ENCODE peak calls at places on chromosomes 3 and 15, in five cellular contexts. One of them, this sample, is unnamed.

GRCh38 chr3:124879395-124879723 is 7.8 kb downstream of the ITGB5 start:
- DNase-seq in adrenal gland: no peak
- DNase-seq in astrocyte of the cerebellum: no peak
- DNase-seq in cardiac muscle cell: no peak
- DNase-seq in left ventricle myocardium inferior: no peak
- DNase-seq in this sample: no peak

GRCh38 chr3:112979244-112979832 is 4.4 kb upstream of the CD200R1 start:
- DNase-seq in adrenal gland: no peak
- DNase-seq in astrocyte of the cerebellum: peak
- DNase-seq in cardiac muscle cell: peak
- DNase-seq in left ventricle myocardium inferior: no peak
- DNase-seq in this sample: peak

GRCh38 chr3:189677667-189678066 is 46.5 kb downstream of the TP63 start:
- DNase-seq in adrenal gland: no peak
- DNase-seq in astrocyte of the cerebellum: no peak
- DNase-seq in cardiac muscle cell: no peak
- DNase-seq in left ventricle myocardium inferior: no peak
- DNase-seq in this sample: no peak

GRCh38 chr3:187639912-187640822 is 30.0 kb downstream of the SST start:
- DNase-seq in adrenal gland: no peak
- DNase-seq in astrocyte of the cerebellum: no peak
- DNase-seq in cardiac muscle cell: no peak
- DNase-seq in left ventricle myocardium inferior: no peak
- DNase-seq in this sample: peak

GRCh38 chr3:50549226-50549625 is 18.3 kb downstream of the C3orf18 start:
- DNase-seq in adrenal gland: no peak
- DNase-seq in astrocyte of the cerebellum: no peak
- DNase-seq in cardiac muscle cell: no peak
- DNase-seq in left ventricle myocardium inferior: no peak
- DNase-seq in this sample: no peak

GRCh38 chr3:159881828-159882309 is 106.8 kb upstream of the IL12A start:
- DNase-seq in adrenal gland: no peak
- DNase-seq in astrocyte of the cerebellum: no peak
- DNase-seq in cardiac muscle cell: peak
- DNase-seq in left ventricle myocardium inferior: no peak
- DNase-seq in this sample: no peak

GRCh38 chr3:105277656-105278055 is 89.1 kb upstream of the ALCAM start:
- DNase-seq in adrenal gland: no peak
- DNase-seq in astrocyte of the cerebellum: no peak
- DNase-seq in cardiac muscle cell: no peak
- DNase-seq in left ventricle myocardium inferior: no peak
- DNase-seq in this sample: peak

GRCh38 chr3:155112661-155113389 is 32.7 kb downstream of the MME start:
- DNase-seq in adrenal gland: no peak
- DNase-seq in astrocyte of the cerebellum: no peak
- DNase-seq in cardiac muscle cell: no peak
- DNase-seq in left ventricle myocardium inferior: no peak
- DNase-seq in this sample: no peak

GRCh38 chr3:126352476-126353454 is 4.4 kb downstream of the KLF15 start:
- DNase-seq in adrenal gland: peak
- DNase-seq in astrocyte of the cerebellum: no peak
- DNase-seq in cardiac muscle cell: no peak
- DNase-seq in left ventricle myocardium inferior: no peak
- DNase-seq in this sample: no peak

GRCh38 chr3:184716652-184717607 is 5.1 kb upstream of the MAGEF1 start:
- DNase-seq in adrenal gland: peak
- DNase-seq in astrocyte of the cerebellum: peak
- DNase-seq in cardiac muscle cell: peak
- DNase-seq in left ventricle myocardium inferior: no peak
- DNase-seq in this sample: no peak

GRCh38 chr3:120425877-120426276 is 24.9 kb downstream of the FSTL1 start:
- DNase-seq in adrenal gland: peak
- DNase-seq in astrocyte of the cerebellum: peak
- DNase-seq in cardiac muscle cell: no peak
- DNase-seq in left ventricle myocardium inferior: no peak
- DNase-seq in this sample: peak

GRCh38 chr3:183244219-183244618 is 8.8 kb upstream of the B3GNT5 start:
- DNase-seq in adrenal gland: peak
- DNase-seq in astrocyte of the cerebellum: no peak
- DNase-seq in cardiac muscle cell: no peak
- DNase-seq in left ventricle myocardium inferior: peak
- DNase-seq in this sample: no peak

GRCh38 chr3:76293856-76294255 is 508.5 kb upstream of the ZNF717 start:
- DNase-seq in adrenal gland: no peak
- DNase-seq in astrocyte of the cerebellum: no peak
- DNase-seq in cardiac muscle cell: no peak
- DNase-seq in left ventricle myocardium inferior: no peak
- DNase-seq in this sample: no peak

GRCh38 chr15:76983588-76984379 is 11.1 kb upstream of the PSTPIP1 start:
- DNase-seq in adrenal gland: no peak
- DNase-seq in astrocyte of the cerebellum: no peak
- DNase-seq in cardiac muscle cell: no peak
- DNase-seq in left ventricle myocardium inferior: no peak
- DNase-seq in this sample: no peak

GRCh38 chr3:175932586-175932985 is 1073.5 kb downstream of the NAALADL2 start:
- DNase-seq in adrenal gland: no peak
- DNase-seq in astrocyte of the cerebellum: peak
- DNase-seq in cardiac muscle cell: no peak
- DNase-seq in left ventricle myocardium inferior: no peak
- DNase-seq in this sample: no peak

GRCh38 chr15:43912991-43913927 is 86.5 kb downstream of the WDR76 start:
- DNase-seq in adrenal gland: peak
- DNase-seq in astrocyte of the cerebellum: peak
- DNase-seq in cardiac muscle cell: no peak
- DNase-seq in left ventricle myocardium inferior: no peak
- DNase-seq in this sample: peak

GRCh38 chr3:12275974-12276373 is 12.9 kb upstream of the PPARG start:
- DNase-seq in adrenal gland: no peak
- DNase-seq in astrocyte of the cerebellum: no peak
- DNase-seq in cardiac muscle cell: no peak
- DNase-seq in left ventricle myocardium inferior: no peak
- DNase-seq in this sample: no peak

GRCh38 chr15:65192016-65192415 is 6.9 kb upstream of the CLPX start:
- DNase-seq in adrenal gland: no peak
- DNase-seq in astrocyte of the cerebellum: no peak
- DNase-seq in cardiac muscle cell: no peak
- DNase-seq in left ventricle myocardium inferior: no peak
- DNase-seq in this sample: no peak

GRCh38 chr3:119098620-119099222 is 47.2 kb upstream of the TEX55 start:
- DNase-seq in adrenal gland: no peak
- DNase-seq in astrocyte of the cerebellum: peak
- DNase-seq in cardiac muscle cell: peak
- DNase-seq in left ventricle myocardium inferior: no peak
- DNase-seq in this sample: no peak

GRCh38 chr3:28050895-28051294 is 190.5 kb upstream of the CMC1 start:
- DNase-seq in adrenal gland: no peak
- DNase-seq in astrocyte of the cerebellum: no peak
- DNase-seq in cardiac muscle cell: no peak
- DNase-seq in left ventricle myocardium inferior: no peak
- DNase-seq in this sample: peak

GRCh38 chr15:83064859-83065258 is 2.2 kb downstream of the BTBD1 start:
- DNase-seq in adrenal gland: no peak
- DNase-seq in astrocyte of the cerebellum: no peak
- DNase-seq in cardiac muscle cell: no peak
- DNase-seq in left ventricle myocardium inferior: no peak
- DNase-seq in this sample: no peak

GRCh38 chr15:48221885-48222284 is 15.8 kb downstream of the SLC12A1 start:
- DNase-seq in adrenal gland: no peak
- DNase-seq in astrocyte of the cerebellum: peak
- DNase-seq in cardiac muscle cell: no peak
- DNase-seq in left ventricle myocardium inferior: no peak
- DNase-seq in this sample: no peak

GRCh38 chr15:62087671-62088360 is 21.0 kb downstream of the C2CD4A start:
- DNase-seq in adrenal gland: peak
- DNase-seq in astrocyte of the cerebellum: no peak
- DNase-seq in cardiac muscle cell: no peak
- DNase-seq in left ventricle myocardium inferior: no peak
- DNase-seq in this sample: no peak

GRCh38 chr15:92226020-92226612 is 167.6 kb upstream of the ST8SIA2 start:
- DNase-seq in adrenal gland: peak
- DNase-seq in astrocyte of the cerebellum: no peak
- DNase-seq in cardiac muscle cell: peak
- DNase-seq in left ventricle myocardium inferior: no peak
- DNase-seq in this sample: no peak

GRCh38 chr3:191330309-191330712 is at the start of gene UTS2B:
- DNase-seq in adrenal gland: peak
- DNase-seq in astrocyte of the cerebellum: no peak
- DNase-seq in cardiac muscle cell: no peak
- DNase-seq in left ventricle myocardium inferior: no peak
- DNase-seq in this sample: peak

GRCh38 chr3:169678122-169678521 is 14.6 kb upstream of the MECOM start:
- DNase-seq in adrenal gland: no peak
- DNase-seq in astrocyte of the cerebellum: no peak
- DNase-seq in cardiac muscle cell: no peak
- DNase-seq in left ventricle myocardium inferior: no peak
- DNase-seq in this sample: no peak

GRCh38 chr15:89904519-89904918 is 8.2 kb downstream of the ARPIN start:
- DNase-seq in adrenal gland: no peak
- DNase-seq in astrocyte of the cerebellum: no peak
- DNase-seq in cardiac muscle cell: no peak
- DNase-seq in left ventricle myocardium inferior: no peak
- DNase-seq in this sample: no peak

GRCh38 chr3:149771652-149772271 is 19.5 kb upstream of the COMMD2 start:
- DNase-seq in adrenal gland: peak
- DNase-seq in astrocyte of the cerebellum: peak
- DNase-seq in cardiac muscle cell: peak
- DNase-seq in left ventricle myocardium inferior: no peak
- DNase-seq in this sample: no peak

GRCh38 chr15:47711654-47712053 is 5.7 kb upstream of the SEMA6D start:
- DNase-seq in adrenal gland: no peak
- DNase-seq in astrocyte of the cerebellum: no peak
- DNase-seq in cardiac muscle cell: no peak
- DNase-seq in left ventricle myocardium inferior: no peak
- DNase-seq in this sample: no peak

GRCh38 chr3:9111349-9112265 is 137.8 kb downstream of the SRGAP3 start:
- DNase-seq in adrenal gland: peak
- DNase-seq in astrocyte of the cerebellum: peak
- DNase-seq in cardiac muscle cell: no peak
- DNase-seq in left ventricle myocardium inferior: peak
- DNase-seq in this sample: no peak

GRCh38 chr3:45143673-45144670 is 2.2 kb downstream of the CDCP1 start:
- DNase-seq in adrenal gland: no peak
- DNase-seq in astrocyte of the cerebellum: no peak
- DNase-seq in cardiac muscle cell: no peak
- DNase-seq in left ventricle myocardium inferior: no peak
- DNase-seq in this sample: no peak

GRCh38 chr3:122987726-122988319 is 39.7 kb downstream of the SEMA5B start:
- DNase-seq in adrenal gland: no peak
- DNase-seq in astrocyte of the cerebellum: no peak
- DNase-seq in cardiac muscle cell: no peak
- DNase-seq in left ventricle myocardium inferior: no peak
- DNase-seq in this sample: no peak

GRCh38 chr15:44584162-44584749 is 47.3 kb downstream of the EIF3J start:
- DNase-seq in adrenal gland: peak
- DNase-seq in astrocyte of the cerebellum: no peak
- DNase-seq in cardiac muscle cell: peak
- DNase-seq in left ventricle myocardium inferior: no peak
- DNase-seq in this sample: no peak

GRCh38 chr3:172685331-172686214 is 25.3 kb downstream of the NCEH1 start:
- DNase-seq in adrenal gland: no peak
- DNase-seq in astrocyte of the cerebellum: no peak
- DNase-seq in cardiac muscle cell: no peak
- DNase-seq in left ventricle myocardium inferior: no peak
- DNase-seq in this sample: no peak

DNA sequence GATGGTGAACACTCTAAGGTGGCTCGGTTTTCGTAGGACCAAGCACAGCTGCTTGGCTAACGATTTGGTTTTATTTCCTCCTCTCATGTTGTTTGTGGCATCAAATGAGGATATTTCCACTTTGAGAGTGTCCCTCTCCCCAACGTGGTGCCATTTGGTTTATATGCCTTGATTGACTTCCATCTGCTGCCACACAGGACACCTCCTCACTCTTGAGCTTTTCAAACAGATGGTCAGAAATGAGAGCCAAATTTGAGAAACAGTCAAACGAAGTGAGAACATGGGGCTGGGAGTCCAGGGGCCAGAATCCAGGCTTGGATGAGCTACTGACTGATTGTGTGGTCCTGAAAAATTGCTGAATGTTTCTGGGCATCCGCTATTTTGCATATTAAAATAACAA is 43.5 kb downstream of the CEMIP start:
- DNase-seq in adrenal gland: no peak
- DNase-seq in astrocyte of the cerebellum: no peak
- DNase-seq in cardiac muscle cell: no peak
- DNase-seq in left ventricle myocardium inferior: no peak
- DNase-seq in this sample: no peak
- H3K4me3 ChIP-seq in adrenal gland: no peak
- H3K4me3 ChIP-seq in astrocyte of the cerebellum: no peak
- H3K4me3 ChIP-seq in cardiac muscle cell: no peak
- H3K4me3 ChIP-seq in left ventricle myocardium inferior: no peak
- H3K4me3 ChIP-seq in this sample: no peak

DNA sequence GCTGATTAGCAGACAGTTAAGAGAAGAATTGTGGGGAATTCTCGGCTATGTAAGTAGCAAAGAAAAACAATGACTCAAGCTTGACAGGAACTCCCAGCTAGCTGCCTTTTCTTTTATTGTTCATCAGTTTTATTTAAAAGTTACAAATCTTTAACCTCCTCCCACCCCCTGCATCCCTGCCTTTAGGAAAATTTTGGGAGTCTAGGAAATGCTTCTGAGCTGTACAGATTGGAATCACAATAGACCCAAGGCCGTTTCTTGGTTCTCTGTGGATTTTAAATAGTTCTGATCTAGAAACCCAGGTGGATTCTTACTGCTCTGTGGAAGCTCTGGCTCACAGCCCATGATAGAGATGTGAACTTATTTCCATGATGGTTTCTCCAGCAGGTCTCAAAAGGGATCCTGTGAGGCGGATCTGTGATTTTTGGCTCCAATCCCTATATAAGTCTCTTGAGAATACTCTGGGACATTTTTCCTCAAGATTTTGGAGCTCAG is 312.3 kb downstream of the EPHA3 start:
- DNase-seq in adrenal gland: no peak
- DNase-seq in astrocyte of the cerebellum: no peak
- DNase-seq in cardiac muscle cell: no peak
- DNase-seq in left ventricle myocardium inferior: no peak
- DNase-seq in this sample: no peak
- H3K4me3 ChIP-seq in adrenal gland: no peak
- H3K4me3 ChIP-seq in astrocyte of the cerebellum: no peak
- H3K4me3 ChIP-seq in cardiac muscle cell: no peak
- H3K4me3 ChIP-seq in left ventricle myocardium inferior: no peak
- H3K4me3 ChIP-seq in this sample: no peak

GRCh38 chr15:70219256-70219919 is 121.7 kb upstream of the TLE3 start:
- DNase-seq in adrenal gland: no peak
- DNase-seq in astrocyte of the cerebellum: no peak
- DNase-seq in cardiac muscle cell: no peak
- DNase-seq in left ventricle myocardium inferior: no peak
- DNase-seq in this sample: no peak
- H3K4me3 ChIP-seq in adrenal gland: no peak
- H3K4me3 ChIP-seq in astrocyte of the cerebellum: no peak
- H3K4me3 ChIP-seq in cardiac muscle cell: no peak
- H3K4me3 ChIP-seq in left ventricle myocardium inferior: no peak
- H3K4me3 ChIP-seq in this sample: no peak

GRCh38 chr3:43291546-43291945 is 5.2 kb downstream of the SNRK start:
- DNase-seq in adrenal gland: no peak
- DNase-seq in astrocyte of the cerebellum: no peak
- DNase-seq in cardiac muscle cell: no peak
- DNase-seq in left ventricle myocardium inferior: no peak
- DNase-seq in this sample: no peak
- H3K4me3 ChIP-seq in adrenal gland: no peak
- H3K4me3 ChIP-seq in astrocyte of the cerebellum: no peak
- H3K4me3 ChIP-seq in cardiac muscle cell: no peak
- H3K4me3 ChIP-seq in left ventricle myocardium inferior: peak
- H3K4me3 ChIP-seq in this sample: no peak

GRCh38 chr15:85620321-85621044 is 174.2 kb downstream of the KLHL25 start:
- DNase-seq in adrenal gland: peak
- DNase-seq in astrocyte of the cerebellum: no peak
- DNase-seq in cardiac muscle cell: no peak
- DNase-seq in left ventricle myocardium inferior: no peak
- DNase-seq in this sample: no peak
- H3K4me3 ChIP-seq in adrenal gland: no peak
- H3K4me3 ChIP-seq in astrocyte of the cerebellum: peak
- H3K4me3 ChIP-seq in cardiac muscle cell: no peak
- H3K4me3 ChIP-seq in left ventricle myocardium inferior: peak
- H3K4me3 ChIP-seq in this sample: no peak